ENCODE peak calls at places on chromosomes 16 and 17, in seven cellular contexts. C, T, D, A, K, J and I are unnamed samples.

GRCh38 chr17:29143894-29144293 is 36.3 kb downstream of the MYO18A start:
- DNase-seq in D (no peak), C (peak; percentile 11), T (peak; percentile 62), J (peak; percentile 22), K (peak; percentile 55), A (no peak), I (no peak)

GRCh38 chr16:81185416-81185815 is 53.1 kb upstream of the BCO1 start:
- DNase-seq in J (peak; percentile 6), D (no peak), T (no peak), K (peak; percentile 73), A (no peak), C (peak; percentile 11), I (no peak)

GRCh38 chr17:66691644-66692500 is 143.0 kb upstream of the CACNG5 start:
- DNase-seq in C (no peak), K (no peak), A (no peak), T (peak; percentile 36), D (peak; percentile 47), J (no peak), I (no peak)

GRCh38 chr16:58481931-58482330 is 18.0 kb upstream of the NDRG4 start:
- DNase-seq in A (no peak), C (no peak), K (no peak), T (peak; percentile 74), J (no peak), D (no peak), I (no peak)

GRCh38 chr17:26818736-26819135 is 475.2 kb upstream of the WSB1 start:
- DNase-seq in K (peak; percentile 6), T (peak; percentile 4), A (no peak), D (no peak), C (no peak), J (no peak), I (peak; percentile 10)

GRCh38 chr17:74631468-74632195 is 8.1 kb upstream of the CD300E start:
- DNase-seq in C (no peak), J (no peak), K (peak; percentile 46), T (no peak), A (no peak), D (no peak), I (no peak)

GRCh38 chr16:51048544-51048943 is 102.5 kb downstream of the SALL1 start:
- DNase-seq in K (no peak), T (peak; percentile 64), C (no peak), A (no peak), J (no peak), D (no peak), I (no peak)

GRCh38 chr16:66238696-66239095 is 127.8 kb upstream of the CDH5 start:
- DNase-seq in J (no peak), K (no peak), C (no peak), T (no peak), D (no peak), A (no peak), I (no peak)

GRCh38 chr17:9700136-9700535 is 54.8 kb downstream of the USP43 start:
- DNase-seq in T (no peak), J (no peak), K (no peak), A (no peak), C (no peak), D (no peak), I (no peak)

GRCh38 chr17:48632579-48633265 is 6.6 kb upstream of the HOXB9 start:
- DNase-seq in A (no peak), C (no peak), K (no peak), J (no peak), D (no peak), T (no peak), I (no peak)

GRCh38 chr17:18035704-18036103 is 3.3 kb downstream of the ATPAF2 start:
- DNase-seq in A (no peak), J (no peak), C (no peak), K (no peak), T (no peak), D (no peak), I (no peak)

GRCh38 chr17:2421315-2422147 is 20.7 kb upstream of the MNT start:
- DNase-seq in A (peak; percentile 13), T (no peak), J (no peak), D (no peak), K (no peak), C (no peak), I (no peak)

GRCh38 chr17:57639381-57639780 is 105.7 kb downstream of the CCDC182 start:
- DNase-seq in C (no peak), J (no peak), A (no peak), T (no peak), K (no peak), D (no peak), I (no peak)

GRCh38 chr16:80948886-80949502 is 57.7 kb downstream of the CMC2 start:
- DNase-seq in A (no peak), K (peak; percentile 59), D (no peak), C (peak; percentile 26), T (peak; percentile 55), J (peak; percentile 53), I (peak; percentile 31)

GRCh38 chr16:3578121-3578520 is 918 bp upstream of the NLRC3 start:
- DNase-seq in J (no peak), K (no peak), T (no peak), D (peak; percentile 60), A (no peak), C (no peak), I (no peak)